ENCODE peak calls at places on chromosome 6, in four cellular contexts. Z, P, A and H are unnamed samples. For H3K36me3 and H3K4me1, the result is how much of the 10 kb centered on the place peaks cover.

GRCh38 chr6:167030222-167031072 is 31.2 kb downstream of the CEP43 start:
- DNase-seq in P (no peak), A (no peak), Z (no peak), H (no peak)

GRCh38 chr6:134680021-134680420 is 269.9 kb downstream of the ALDH8A1 start:
- DNase-seq in A (no peak), P (no peak), Z (no peak), H (no peak)

GRCh38 chr6:170199716-170200115 is 91.2 kb downstream of the DLL1 start:
- DNase-seq in A (no peak), Z (no peak), P (no peak), H (no peak)

GRCh38 chr6:138310294-138310693 is 67.4 kb upstream of the SMIM28 start:
- DNase-seq in Z (peak), A (no peak), P (no peak), H (no peak)

GRCh38 chr6:146090474-146090873 is 61.6 kb downstream of the GRM1 start:
- DNase-seq in A (no peak), P (no peak), Z (no peak), H (no peak)

GRCh38 chr6:147805155-147805554 is 296.7 kb downstream of the SAMD5 start:
- DNase-seq in P (no peak), Z (no peak), A (no peak), H (no peak)

GRCh38 chr6:165184192-165184979 is 125.0 kb downstream of the C6orf118 start:
- DNase-seq in A (no peak), Z (peak), P (no peak), H (no peak)

GRCh38 chr6:137724018-137724403 is 143.0 kb upstream of the TNFAIP3 start:
- DNase-seq in A (no peak), P (no peak), Z (no peak), H (no peak)

GRCh38 chr6:391559-392440 is at the start of gene IRF4:
- DNase-seq in Z (no peak), P (no peak), A (no peak), H (no peak)

GRCh38 chr6:33116417-33116816 is 40.6 kb downstream of the HLA-DPB1 start:
- DNase-seq in A (no peak), P (no peak), Z (no peak), H (no peak)

GRCh38 chr6:73491371-73491770 is 29.5 kb downstream of the EEF1A1 start:
- DNase-seq in P (no peak), Z (no peak), A (no peak), H (no peak)

GRCh38 chr6:136859430-136859829 is 37.0 kb downstream of the PEX7 start:
- DNase-seq in A (no peak), Z (no peak), P (no peak), H (no peak)

GRCh38 chr6:39980839-39981580 is 46.7 kb upstream of the MOCS1 start:
- DNase-seq in P (no peak), A (no peak), Z (peak), H (peak)

GRCh38 chr6:130761286-130761685 is 65.9 kb upstream of the SMLR1 start:
- DNase-seq in Z (no peak), P (no peak), A (no peak), H (no peak)

GRCh38 chr6:149233056-149233715 is 84.3 kb upstream of the TAB2 start:
- DNase-seq in P (no peak), Z (peak), A (peak), H (no peak)

GRCh38 chr6:156879235-156879995 is 102.2 kb downstream of the ARID1B start:
- DNase-seq in P (no peak), Z (no peak), A (no peak), H (no peak)

GRCh38 chr6:55040102-55040848 is 134.0 kb upstream of the HCRTR2 start:
- DNase-seq in A (no peak), P (no peak), Z (peak), H (no peak)

GRCh38 chr6:116568851-116569755 is 2.2 kb upstream of the RWDD1 start:
- DNase-seq in P (no peak), Z (no peak), A (no peak), H (no peak)

DNA sequence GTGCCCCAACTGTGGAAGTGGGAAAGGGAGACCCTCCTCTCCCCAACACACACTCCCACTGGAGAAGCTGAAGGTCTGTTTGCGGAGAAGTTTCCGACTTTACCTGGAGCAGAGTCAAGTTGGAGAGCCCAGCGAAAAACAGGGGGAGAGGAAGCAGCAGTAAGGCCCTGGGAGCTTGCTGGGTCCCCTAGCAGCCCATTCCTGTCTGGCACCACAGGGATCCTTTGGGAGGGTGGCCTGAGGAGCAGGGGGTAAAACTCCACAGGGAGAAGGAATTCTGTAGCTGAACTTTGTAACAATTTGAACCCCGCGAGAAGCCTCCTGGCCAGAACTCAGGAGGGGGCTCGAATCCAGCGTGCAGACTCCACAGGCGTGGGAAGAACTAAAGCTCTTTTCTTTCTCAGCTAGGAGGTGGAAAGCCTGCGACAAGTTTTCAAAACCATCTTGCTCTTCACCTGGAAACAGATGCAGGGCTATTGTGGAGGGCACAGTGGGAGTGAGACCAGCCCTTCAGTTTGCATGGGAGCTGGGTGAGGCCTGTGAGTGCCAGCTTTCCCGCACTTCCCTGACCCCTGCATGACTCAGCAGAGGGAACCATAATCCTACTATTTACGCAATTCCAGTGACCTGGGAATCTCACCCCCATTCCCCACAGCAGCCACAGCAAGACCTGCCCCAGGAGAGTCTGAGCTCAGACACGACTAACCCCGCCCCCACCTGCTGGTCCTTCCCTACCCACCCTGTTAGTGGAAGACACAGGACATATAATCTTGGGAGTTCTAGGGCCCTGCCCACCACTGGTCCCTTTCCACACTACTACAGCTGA is 25.8 kb downstream of the SERPINB9 start:
- DNase-seq in A (no peak), Z (peak), P (no peak), H (no peak)
- H3K4me3 ChIP-seq in A (no peak), Z (no peak), P (no peak), H (no peak)

GRCh38 chr6:112196290-112196689 is 58.1 kb downstream of the LAMA4 start:
- DNase-seq in A (no peak), Z (no peak), P (no peak), H (no peak)
- H3K36me3 ChIP-seq in A (under half), Z (under half), P (under half), H (under half)

DNA sequence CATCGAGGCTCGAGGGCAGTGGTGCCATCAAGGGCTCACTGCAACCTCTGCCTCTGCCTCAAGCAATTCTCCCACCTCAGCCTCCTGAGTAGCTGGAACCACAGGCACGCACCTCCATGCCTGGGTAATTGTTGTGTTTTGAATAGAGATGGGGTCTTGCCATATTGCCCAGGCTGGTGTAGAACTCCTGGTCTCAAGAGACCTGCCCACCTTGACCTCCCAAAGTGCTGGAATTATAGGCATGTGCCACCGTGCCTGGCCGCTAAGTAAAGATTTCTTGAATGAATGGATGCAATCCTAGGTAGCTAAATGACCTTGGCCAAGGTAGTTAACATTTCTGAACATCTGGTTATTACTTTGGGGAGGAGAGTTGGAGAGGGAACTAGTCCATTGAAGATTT is 7.4 kb downstream of the SCAF8 start:
- DNase-seq in Z (no peak), A (no peak), P (no peak), H (no peak)
- H3K4me1 ChIP-seq in Z (under half), A (under half), P (under half), H (under half)

DNA sequence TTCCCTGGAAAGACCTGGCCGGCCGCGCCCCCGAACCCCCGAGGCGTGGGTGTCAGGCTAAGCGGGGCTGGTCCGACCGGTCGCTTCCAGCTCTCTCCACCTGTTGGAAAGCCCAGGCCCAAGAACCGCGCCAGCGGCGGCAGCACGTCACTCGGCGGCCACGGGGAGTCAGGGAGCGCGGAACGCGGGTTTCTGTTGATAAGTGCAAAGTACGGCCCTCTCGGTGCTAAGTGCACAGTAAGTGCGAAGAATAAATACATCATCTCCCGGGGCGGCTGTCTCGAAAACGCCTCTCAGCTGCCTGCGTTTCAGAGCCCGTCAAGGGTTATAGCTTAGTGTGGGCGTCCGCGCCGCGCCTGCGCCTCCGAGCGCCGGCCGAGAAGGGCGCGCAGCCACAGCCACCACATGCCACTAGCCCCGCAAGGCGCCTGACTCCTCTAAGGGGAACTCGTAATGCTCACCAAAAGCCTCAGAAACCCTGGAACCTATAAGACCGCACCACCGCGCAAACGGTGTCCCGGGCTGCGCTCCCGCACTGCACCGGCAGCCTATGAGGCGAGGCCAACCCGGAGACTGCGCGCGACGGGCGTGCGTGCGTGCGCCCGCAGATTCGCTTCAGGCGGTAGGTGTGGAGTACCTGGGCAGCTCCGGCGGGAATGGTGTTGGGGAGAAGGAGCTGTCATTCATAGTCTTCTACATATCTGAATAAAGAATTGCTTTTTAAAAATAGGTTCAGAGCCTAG is 9.2 kb upstream of the TBX18 start:
- DNase-seq in A (no peak), Z (peak), P (no peak), H (peak)
- H3K4me3 ChIP-seq in A (peak), Z (peak), P (no peak), H (peak)

GRCh38 chr6:25984265-25984664 is 21.7 kb downstream of the TRIM38 start:
- DNase-seq in Z (no peak), P (no peak), A (no peak), H (no peak)

GRCh38 chr6:25975909-25976560 is 13.4 kb downstream of the TRIM38 start:
- DNase-seq in P (no peak), A (no peak), Z (peak), H (no peak)

GRCh38 chr6:25980935-25981334 is 18.3 kb downstream of the TRIM38 start:
- DNase-seq in A (no peak), Z (no peak), P (no peak), H (no peak)

DNA sequence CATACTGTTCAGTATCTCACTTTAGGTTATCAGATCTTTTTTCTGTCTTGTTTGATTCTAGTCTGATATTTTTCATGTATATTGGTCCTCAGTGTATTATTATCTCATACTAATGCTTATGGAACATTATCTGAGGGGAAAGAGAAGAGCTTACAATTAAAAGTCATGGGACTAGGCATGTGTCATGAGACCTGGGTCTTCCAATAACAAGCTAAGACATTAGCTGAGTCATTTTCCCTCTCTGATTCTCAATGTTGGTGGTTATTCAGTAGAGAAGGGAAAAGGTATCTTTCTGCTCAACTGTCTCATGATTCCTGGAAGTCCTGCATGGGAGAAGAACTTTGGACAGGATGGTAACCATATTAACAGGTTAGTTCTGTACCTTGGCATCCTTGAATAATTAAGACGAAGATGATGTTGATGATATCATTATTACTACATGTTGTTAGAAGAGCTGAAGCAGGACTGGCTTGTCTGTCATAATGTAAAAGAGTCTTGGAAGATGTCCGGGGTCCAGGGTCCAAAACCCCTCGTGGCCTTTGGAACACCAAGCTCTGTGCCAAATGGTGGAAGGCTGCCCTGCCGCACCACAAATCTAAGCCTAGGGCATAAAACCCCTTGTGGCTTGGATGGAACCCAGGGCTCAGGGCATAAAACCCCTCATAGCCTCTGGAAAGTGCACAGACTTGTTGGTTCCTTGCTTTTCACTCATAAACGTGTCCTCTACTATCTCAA is 19.1 kb downstream of the TRIM38 start:
- DNase-seq in P (no peak), Z (no peak), A (no peak), H (no peak)
- H3K36me3 ChIP-seq in P (under half), Z (under half), A (under half), H (under half)

GRCh38 chr6:37569999-37570776 is 70.5 kb upstream of the CCDC167 start:
- DNase-seq in A (no peak), Z (no peak), P (no peak), H (no peak)

GRCh38 chr6:37575221-37575620 is 75.5 kb upstream of the CCDC167 start:
- DNase-seq in Z (no peak), A (no peak), P (no peak), H (peak)

GRCh38 chr6:37570801-37571200 is 71.1 kb upstream of the CCDC167 start:
- DNase-seq in P (no peak), A (no peak), Z (no peak), H (no peak)

GRCh38 chr6:37569317-37569716 is 69.6 kb upstream of the CCDC167 start:
- DNase-seq in A (no peak), Z (no peak), P (no peak), H (no peak)

GRCh38 chr6:37572340-37572739 is 72.6 kb upstream of the CCDC167 start:
- DNase-seq in A (no peak), P (no peak), Z (no peak), H (no peak)
- H3K4me1 ChIP-seq in A (under half), P (under half), Z (under half), H (under half)

GRCh38 chr6:77462359-77463307 is 658 bp downstream of the HTR1B start:
- DNase-seq in P (no peak), A (no peak), Z (peak), H (no peak)
- H3K4me3 ChIP-seq in P (no peak), A (peak), Z (peak), H (no peak)

DNA sequence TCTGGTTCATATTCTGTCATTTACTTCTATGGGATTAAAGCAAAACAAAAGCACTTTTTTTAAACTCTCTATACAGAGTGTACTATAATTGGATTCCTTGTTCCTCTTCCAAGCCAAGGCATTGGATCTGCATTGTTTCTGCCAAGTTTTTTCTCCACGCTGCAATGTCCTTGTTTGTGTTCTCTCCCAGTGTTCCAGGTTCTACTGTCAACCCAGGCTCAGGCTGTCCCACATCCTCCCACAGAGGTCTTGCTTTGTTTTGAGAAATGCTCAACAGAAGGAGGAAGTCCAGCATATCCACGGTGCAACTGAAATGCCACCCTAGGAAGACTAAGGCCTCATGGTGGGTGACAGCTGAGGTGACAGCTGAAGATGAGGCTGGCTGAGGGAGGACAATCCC is 287.1 kb upstream of the PRDM1 start:
- DNase-seq in Z (no peak), P (no peak), A (no peak), H (no peak)
- H3K36me3 ChIP-seq in Z (under half), P (under half), A (under half), H (under half)